ENCODE peak calls at places on chromosomes 7 and 10, in six cellular contexts. W, J, V, B, E and C are unnamed samples.

GRCh38 chr10:30491204-30491603 is 57.2 kb downstream of the MAP3K8 start:
- DNase-seq in W (peak; percentile 40), J (no peak), V (no peak), B (no peak), E (peak; percentile 86), C (no peak)

GRCh38 chr7:142516038-142516501 is 233.2 kb upstream of the PRSS1 start:
- DNase-seq in W (peak; percentile 72), J (peak; percentile 18), V (no peak), B (peak; percentile 47), E (no peak), C (no peak)

GRCh38 chr10:113259841-113260240 is 293.0 kb upstream of the HABP2 start:
- DNase-seq in W (no peak), J (no peak), V (no peak), B (no peak), E (no peak), C (no peak)

GRCh38 chr10:113436836-113437235 is 116.0 kb upstream of the HABP2 start:
- DNase-seq in W (no peak), J (no peak), V (no peak), B (no peak), E (peak; percentile 9), C (no peak)

GRCh38 chr7:15921576-15921975 is 235.1 kb upstream of the MEOX2 start:
- DNase-seq in W (peak; percentile 54), J (no peak), V (no peak), B (no peak), E (no peak), C (no peak)

GRCh38 chr10:128606041-128606440 is 479.8 kb upstream of the MKI67 start:
- DNase-seq in W (no peak), J (no peak), V (no peak), B (no peak), E (no peak), C (no peak)

GRCh38 chr10:94349327-94349726 is 13.4 kb downstream of the NOC3L start:
- DNase-seq in W (no peak), J (no peak), V (no peak), B (no peak), E (no peak), C (no peak)

GRCh38 chr10:123999956-124000615 is 93.3 kb downstream of the CHST15 start:
- DNase-seq in W (no peak), J (peak; percentile 15), V (no peak), B (no peak), E (peak; percentile 76), C (no peak)

GRCh38 chr10:35126062-35126529 is 550 bp upstream of the CREM start:
- DNase-seq in W (peak; percentile 1), J (no peak), V (no peak), B (no peak), E (no peak), C (no peak)

GRCh38 chr7:150903627-150904026 is 51.3 kb downstream of the AOC1 start:
- DNase-seq in W (peak; percentile 81), J (no peak), V (no peak), B (peak; percentile 95), E (no peak), C (no peak)

DNA sequence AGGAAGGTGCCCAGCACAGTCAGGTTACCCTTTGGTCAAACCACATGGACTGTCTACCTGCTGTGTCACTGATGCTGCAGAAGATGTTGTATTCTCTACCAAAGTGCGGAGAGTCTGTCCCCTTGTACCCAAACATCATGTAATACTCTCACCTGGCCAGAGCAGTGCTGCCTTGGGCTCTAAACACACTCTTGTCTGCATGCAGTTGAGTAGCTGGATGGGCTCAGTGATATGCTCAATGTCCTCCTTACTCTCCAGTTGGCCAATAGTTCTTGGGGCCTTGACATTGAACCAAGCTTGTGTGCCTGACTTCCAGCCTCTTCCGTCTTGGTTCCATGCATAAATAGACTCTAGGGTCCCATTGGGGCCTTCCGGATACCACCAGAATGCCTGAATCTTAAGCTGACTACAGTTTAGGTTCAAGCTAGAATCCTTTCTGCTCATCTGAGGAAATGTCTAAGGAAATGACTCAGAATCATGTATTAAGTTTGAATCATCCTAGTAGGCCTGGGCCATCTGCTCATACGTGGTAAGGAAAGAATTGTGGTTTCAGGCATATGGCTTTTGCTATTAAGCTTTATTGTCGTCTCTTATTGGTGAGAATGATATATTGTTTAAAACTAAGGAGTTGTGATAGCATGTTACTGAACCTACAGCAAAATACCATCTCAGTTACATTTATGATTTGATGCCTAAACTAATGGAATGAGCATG is 118.0 kb downstream of the OTUD1 start:
- DNase-seq in W (peak; percentile 5), J (no peak), V (no peak), B (no peak), E (no peak), C (no peak)
- TF ChIP-seq CTCF in W (no peak), J (no peak), V (no peak), B (no peak), E (no peak), C (no peak)

GRCh38 chr10:72365106-72365505 is 10.4 kb upstream of the DNAJB12 start:
- DNase-seq in W (no peak), J (no peak), V (no peak), B (no peak), E (peak; percentile 53), C (no peak)

GRCh38 chr10:72367301-72367970 is 12.7 kb upstream of the DNAJB12 start:
- DNase-seq in W (peak; percentile 42), J (no peak), V (no peak), B (no peak), E (peak; percentile 62), C (no peak)

GRCh38 chr10:72370201-72370722 is 15.5 kb upstream of the DNAJB12 start:
- DNase-seq in W (no peak), J (no peak), V (no peak), B (no peak), E (peak; percentile 43), C (no peak)

GRCh38 chr10:72364239-72364777 is 9.6 kb upstream of the DNAJB12 start:
- DNase-seq in W (peak; percentile 91), J (peak; percentile 83), V (peak; percentile 80), B (peak; percentile 90), E (peak; percentile 97), C (peak; percentile 74)
- TF ChIP-seq CTCF in W (peak; percentile 92), J (peak; percentile 95), V (peak; percentile 80), B (peak; percentile 89), E (peak; percentile 83), C (no peak)

GRCh38 chr7:18574235-18574540 is 78.6 kb downstream of the HDAC9 start:
- DNase-seq in W (no peak), J (no peak), V (no peak), B (no peak), E (no peak), C (no peak)

GRCh38 chr7:18573410-18574234 is 78.1 kb downstream of the HDAC9 start:
- DNase-seq in W (no peak), J (peak; percentile 50), V (no peak), B (no peak), E (no peak), C (peak; percentile 32)

GRCh38 chr7:18570441-18570840 is 74.9 kb downstream of the HDAC9 start:
- DNase-seq in W (no peak), J (no peak), V (no peak), B (no peak), E (no peak), C (no peak)

GRCh38 chr7:18572885-18573284 is 77.3 kb downstream of the HDAC9 start:
- DNase-seq in W (no peak), J (no peak), V (no peak), B (no peak), E (no peak), C (no peak)

GRCh38 chr7:18570890-18571478 is 75.4 kb downstream of the HDAC9 start:
- DNase-seq in W (peak; percentile 42), J (no peak), V (no peak), B (no peak), E (no peak), C (no peak)
- TF ChIP-seq CTCF in W (peak; percentile 54), J (peak; percentile 29), V (no peak), B (peak; percentile 56), E (no peak), C (no peak)

DNA sequence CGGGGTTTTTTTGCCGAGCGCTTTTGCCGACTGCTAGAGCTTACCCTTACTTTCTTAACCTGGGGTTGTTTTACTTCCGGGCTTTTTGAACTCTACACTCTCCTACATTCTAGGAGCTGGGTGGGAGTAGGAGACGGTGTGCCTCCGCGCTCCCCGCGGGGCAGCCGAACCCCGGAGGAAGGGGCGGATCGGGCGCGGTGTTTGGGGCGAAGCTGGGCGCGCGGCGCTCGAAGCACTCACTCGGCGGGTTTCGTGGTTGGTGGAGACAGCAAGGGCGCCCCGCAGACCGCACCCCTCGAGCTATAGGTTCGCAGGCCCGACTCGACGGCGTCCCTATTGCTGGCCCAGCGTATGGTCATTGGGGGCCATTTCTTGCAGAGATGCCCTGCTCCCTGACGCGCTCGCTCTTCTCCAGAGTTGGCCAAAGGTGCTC is 245 bp downstream of the ZNF518A start:
- DNase-seq in W (peak; percentile 72), J (peak; percentile 64), V (peak; percentile 68), B (no peak), E (peak; percentile 91), C (peak; percentile 71)
- TF ChIP-seq CTCF in W (no peak), J (no peak), V (no peak), B (no peak), E (no peak), C (no peak)